ENCODE peak calls at places on chromosomes 7 and 10, in six cellular contexts. One of them, this sample, is unnamed.

GRCh38 chr10:133248334-133248715 is 10.7 kb downstream of the VENTX start:
- DNase-seq in HCT116: no peak
- DNase-seq in K562: no peak
- DNase-seq in H1: no peak
- DNase-seq in GM12878: no peak
- DNase-seq in HepG2: no peak
- DNase-seq in this sample: no peak

GRCh38 chr7:27048438-27048837 is 47.4 kb downstream of the HOXA1 start:
- DNase-seq in GM12878: no peak
- DNase-seq in HepG2: no peak
- DNase-seq in K562: no peak
- DNase-seq in HCT116: no peak
- DNase-seq in H1: no peak
- DNase-seq in this sample: no peak

GRCh38 chr10:79927111-79927828 is 21.6 kb downstream of the SFTPD start:
- DNase-seq in H1: no peak
- DNase-seq in HCT116: no peak
- DNase-seq in K562: no peak
- DNase-seq in HepG2: peak
- DNase-seq in GM12878: no peak
- DNase-seq in this sample: no peak

GRCh38 chr7:44311561-44312495 is 13.6 kb downstream of the CAMK2B start:
- DNase-seq in HepG2: no peak
- DNase-seq in H1: no peak
- DNase-seq in GM12878: no peak
- DNase-seq in K562: no peak
- DNase-seq in HCT116: no peak
- DNase-seq in this sample: no peak

GRCh38 chr10:124611738-124612137 is 132.4 kb downstream of the FAM53B start:
- DNase-seq in K562: no peak
- DNase-seq in HCT116: no peak
- DNase-seq in HepG2: no peak
- DNase-seq in H1: no peak
- DNase-seq in GM12878: no peak
- DNase-seq in this sample: no peak

GRCh38 chr10:106626371-106626770 is 538.1 kb downstream of the SORCS1 start:
- DNase-seq in HCT116: no peak
- DNase-seq in H1: no peak
- DNase-seq in HepG2: no peak
- DNase-seq in GM12878: no peak
- DNase-seq in K562: no peak
- DNase-seq in this sample: no peak

GRCh38 chr10:26454891-26455290 is 16.8 kb downstream of the APBB1IP start:
- DNase-seq in H1: no peak
- DNase-seq in HepG2: no peak
- DNase-seq in K562: no peak
- DNase-seq in GM12878: no peak
- DNase-seq in HCT116: no peak
- DNase-seq in this sample: no peak

GRCh38 chr10:68192113-68192512 is 39.8 kb downstream of the ATOH7 start:
- DNase-seq in GM12878: no peak
- DNase-seq in HCT116: no peak
- DNase-seq in H1: no peak
- DNase-seq in K562: no peak
- DNase-seq in HepG2: no peak
- DNase-seq in this sample: no peak

GRCh38 chr7:81211617-81212016 is 292.8 kb upstream of the SEMA3C start:
- DNase-seq in GM12878: no peak
- DNase-seq in HepG2: no peak
- DNase-seq in K562: peak
- DNase-seq in HCT116: no peak
- DNase-seq in H1: no peak
- DNase-seq in this sample: no peak

GRCh38 chr10:24858244-24858907 is 94.0 kb downstream of the PRTFDC1 start:
- DNase-seq in HCT116: no peak
- DNase-seq in GM12878: no peak
- DNase-seq in K562: no peak
- DNase-seq in HepG2: no peak
- DNase-seq in H1: no peak
- DNase-seq in this sample: peak

GRCh38 chr10:7529638-7530037 is 118.8 kb upstream of the SFMBT2 start:
- DNase-seq in HepG2: peak
- DNase-seq in H1: peak
- DNase-seq in GM12878: no peak
- DNase-seq in HCT116: peak
- DNase-seq in K562: no peak
- DNase-seq in this sample: no peak

GRCh38 chr7:41931263-41931646 is 228.4 kb upstream of the INHBA start:
- DNase-seq in H1: no peak
- DNase-seq in K562: no peak
- DNase-seq in HepG2: no peak
- DNase-seq in HCT116: no peak
- DNase-seq in GM12878: no peak
- DNase-seq in this sample: no peak

GRCh38 chr10:34403512-34403911 is 411.6 kb downstream of the PARD3 start:
- DNase-seq in HCT116: no peak
- DNase-seq in K562: no peak
- DNase-seq in H1: no peak
- DNase-seq in GM12878: no peak
- DNase-seq in HepG2: no peak
- DNase-seq in this sample: no peak

GRCh38 chr7:78134256-78134655 is 335.7 kb downstream of the PHTF2 start:
- DNase-seq in GM12878: no peak
- DNase-seq in K562: peak
- DNase-seq in H1: no peak
- DNase-seq in HCT116: peak
- DNase-seq in HepG2: peak
- DNase-seq in this sample: peak

GRCh38 chr10:15137636-15138035 is 30.9 kb downstream of the NMT2 start:
- DNase-seq in HepG2: no peak
- DNase-seq in K562: no peak
- DNase-seq in GM12878: no peak
- DNase-seq in HCT116: no peak
- DNase-seq in H1: no peak
- DNase-seq in this sample: no peak

GRCh38 chr7:34222722-34223121 is 317.4 kb downstream of the BMPER start:
- DNase-seq in H1: no peak
- DNase-seq in HepG2: no peak
- DNase-seq in K562: no peak
- DNase-seq in HCT116: no peak
- DNase-seq in GM12878: no peak
- DNase-seq in this sample: no peak

GRCh38 chr7:21028990-21029337 is 242.3 kb upstream of the SP8 start:
- DNase-seq in GM12878: no peak
- DNase-seq in HepG2: no peak
- DNase-seq in HCT116: no peak
- DNase-seq in H1: no peak
- DNase-seq in K562: no peak
- DNase-seq in this sample: peak

GRCh38 chr10:103696411-103697145 is 158.8 kb downstream of the SH3PXD2A start:
- DNase-seq in HepG2: no peak
- DNase-seq in GM12878: no peak
- DNase-seq in H1: peak
- DNase-seq in HCT116: peak
- DNase-seq in K562: peak
- DNase-seq in this sample: peak

GRCh38 chr10:17212802-17213204 is 11.3 kb upstream of the TRDMT1 start:
- DNase-seq in H1: no peak
- DNase-seq in K562: peak
- DNase-seq in GM12878: no peak
- DNase-seq in HepG2: no peak
- DNase-seq in HCT116: no peak
- DNase-seq in this sample: no peak

GRCh38 chr10:50419756-50420155 is 168.4 kb upstream of the ASAH2 start:
- DNase-seq in HCT116: no peak
- DNase-seq in GM12878: no peak
- DNase-seq in K562: no peak
- DNase-seq in HepG2: no peak
- DNase-seq in H1: no peak
- DNase-seq in this sample: no peak

GRCh38 chr10:22658745-22659410 is 55.5 kb downstream of the PIP4K2A start:
- DNase-seq in HepG2: peak
- DNase-seq in K562: no peak
- DNase-seq in HCT116: no peak
- DNase-seq in GM12878: no peak
- DNase-seq in H1: no peak
- DNase-seq in this sample: no peak

GRCh38 chr7:69800495-69800894 is 202.2 kb downstream of the AUTS2 start:
- DNase-seq in H1: peak
- DNase-seq in GM12878: no peak
- DNase-seq in K562: peak
- DNase-seq in HCT116: no peak
- DNase-seq in HepG2: no peak
- DNase-seq in this sample: peak

GRCh38 chr7:116524609-116525297 is at the start of gene CAV1:
- DNase-seq in K562: peak
- DNase-seq in H1: peak
- DNase-seq in GM12878: no peak
- DNase-seq in HCT116: peak
- DNase-seq in HepG2: no peak
- DNase-seq in this sample: peak

GRCh38 chr7:29270579-29270978 is 76.0 kb downstream of the CHN2 start:
- DNase-seq in GM12878: no peak
- DNase-seq in HCT116: no peak
- DNase-seq in H1: no peak
- DNase-seq in HepG2: no peak
- DNase-seq in K562: no peak
- DNase-seq in this sample: no peak

GRCh38 chr7:39674391-39674790 is 51.0 kb downstream of the RALA start:
- DNase-seq in K562: no peak
- DNase-seq in H1: no peak
- DNase-seq in HCT116: no peak
- DNase-seq in HepG2: no peak
- DNase-seq in GM12878: no peak
- DNase-seq in this sample: no peak

GRCh38 chr7:138138244-138138643 is 62.0 kb downstream of the AKR1D1 start:
- DNase-seq in HCT116: no peak
- DNase-seq in K562: no peak
- DNase-seq in H1: no peak
- DNase-seq in HepG2: no peak
- DNase-seq in GM12878: no peak
- DNase-seq in this sample: no peak

GRCh38 chr7:138142583-138143201 is 66.4 kb downstream of the AKR1D1 start:
- DNase-seq in HCT116: no peak
- DNase-seq in GM12878: no peak
- DNase-seq in HepG2: no peak
- DNase-seq in K562: no peak
- DNase-seq in H1: no peak
- DNase-seq in this sample: no peak

DNA sequence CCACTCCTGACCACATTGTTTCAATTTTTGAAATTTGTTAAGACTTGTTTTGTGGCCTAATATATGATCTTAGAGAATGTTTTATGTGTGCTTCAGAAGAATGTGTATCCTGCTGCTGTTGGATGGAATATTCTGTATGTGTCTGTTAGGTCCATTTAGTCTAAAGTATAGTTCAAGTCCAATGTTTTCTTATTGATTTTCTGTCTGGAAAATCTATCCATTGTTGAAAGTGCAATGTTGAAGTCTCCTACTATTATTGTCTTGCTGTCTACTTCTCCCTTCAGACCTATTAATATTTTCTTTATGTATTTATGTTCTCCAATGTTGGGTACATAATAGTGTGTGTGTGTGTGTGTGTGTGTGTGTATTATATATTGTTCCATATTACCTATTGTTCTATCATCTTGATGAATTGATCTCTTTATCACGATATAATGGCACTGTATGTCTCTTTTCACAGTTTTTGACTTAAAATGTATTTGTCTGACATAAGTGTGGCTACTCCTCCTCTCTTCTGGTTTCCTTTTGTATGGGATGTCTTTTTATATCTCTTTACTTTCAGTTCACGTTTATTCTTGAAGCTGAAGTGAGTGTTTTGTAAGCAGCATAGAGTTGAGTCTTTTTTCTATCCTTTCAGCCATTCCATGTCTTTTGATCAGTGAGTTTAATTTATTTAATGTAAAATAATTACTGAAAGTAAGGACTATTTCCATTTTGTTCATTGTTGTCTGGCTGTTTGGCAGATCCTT is 61.3 kb downstream of the AKR1D1 start:
- DNase-seq in HCT116: no peak
- DNase-seq in K562: no peak
- DNase-seq in H1: no peak
- DNase-seq in GM12878: peak
- DNase-seq in HepG2: no peak
- DNase-seq in this sample: no peak
- TF ChIP-seq ZNF274 in HCT116: no peak
- TF ChIP-seq ZNF274 in K562: no peak
- TF ChIP-seq ZNF274 in H1: no peak
- TF ChIP-seq ZNF274 in GM12878: no peak
- TF ChIP-seq ZNF274 in HepG2: no peak
- TF ChIP-seq ZNF274 in this sample: no peak

GRCh38 chr7:157320607-157320979 is 16.2 kb upstream of the DNAJB6 start:
- DNase-seq in HCT116: no peak
- DNase-seq in H1: no peak
- DNase-seq in HepG2: no peak
- DNase-seq in K562: no peak
- DNase-seq in GM12878: no peak
- DNase-seq in this sample: no peak
- TF ChIP-seq ZNF274 in HCT116: no peak
- TF ChIP-seq ZNF274 in H1: no peak
- TF ChIP-seq ZNF274 in HepG2: no peak
- TF ChIP-seq ZNF274 in K562: no peak
- TF ChIP-seq ZNF274 in GM12878: no peak
- TF ChIP-seq ZNF274 in this sample: no peak

GRCh38 chr10:74051729-74052342 is 53.9 kb downstream of the VCL start:
- DNase-seq in H1: no peak
- DNase-seq in HCT116: no peak
- DNase-seq in GM12878: no peak
- DNase-seq in K562: peak
- DNase-seq in HepG2: no peak
- DNase-seq in this sample: no peak
- TF ChIP-seq ZNF274 in H1: no peak
- TF ChIP-seq ZNF274 in HCT116: no peak
- TF ChIP-seq ZNF274 in GM12878: no peak
- TF ChIP-seq ZNF274 in K562: no peak
- TF ChIP-seq ZNF274 in HepG2: no peak
- TF ChIP-seq ZNF274 in this sample: no peak

GRCh38 chr10:4246881-4247358 is 461.9 kb upstream of the KLF6 start:
- DNase-seq in K562: no peak
- DNase-seq in HepG2: no peak
- DNase-seq in H1: no peak
- DNase-seq in GM12878: no peak
- DNase-seq in HCT116: no peak
- DNase-seq in this sample: no peak

GRCh38 chr10:4250497-4250887 is 465.5 kb upstream of the KLF6 start:
- DNase-seq in HCT116: no peak
- DNase-seq in H1: no peak
- DNase-seq in HepG2: no peak
- DNase-seq in GM12878: no peak
- DNase-seq in K562: no peak
- DNase-seq in this sample: no peak

GRCh38 chr10:4247379-4247778 is 462.4 kb upstream of the KLF6 start:
- DNase-seq in HCT116: no peak
- DNase-seq in K562: no peak
- DNase-seq in HepG2: no peak
- DNase-seq in H1: no peak
- DNase-seq in GM12878: no peak
- DNase-seq in this sample: no peak

GRCh38 chr10:4254101-4254994 is 469.3 kb upstream of the KLF6 start:
- DNase-seq in HCT116: no peak
- DNase-seq in H1: no peak
- DNase-seq in K562: no peak
- DNase-seq in GM12878: no peak
- DNase-seq in HepG2: no peak
- DNase-seq in this sample: no peak

GRCh38 chr10:4249841-4250496 is 465.0 kb upstream of the KLF6 start:
- DNase-seq in K562: no peak
- DNase-seq in HCT116: no peak
- DNase-seq in H1: no peak
- DNase-seq in GM12878: no peak
- DNase-seq in HepG2: no peak
- DNase-seq in this sample: no peak
- TF ChIP-seq ZNF274 in K562: no peak
- TF ChIP-seq ZNF274 in HCT116: no peak
- TF ChIP-seq ZNF274 in H1: no peak
- TF ChIP-seq ZNF274 in GM12878: no peak
- TF ChIP-seq ZNF274 in HepG2: no peak
- TF ChIP-seq ZNF274 in this sample: no peak

This sample was measured in NT2/D1.